ENCODE peak calls at places on chromosomes 16 and 17, in seven cellular contexts. P is activated gamma-delta T cell treated with Interleukin-2 at 50 U/mL for 16 hours; J is LHCN-M2; T is M059J; O is CD4-positive, CD25-positive, alpha-beta regulatory T cell; M is mammary epithelial cell; R is T-helper 9 cell. V is an unnamed sample.

GRCh38 chr17:8628609-8629169 is 1.8 kb downstream of the MYH10 start:
- DNase-seq in P (no peak), J (no peak), T (no peak), O (no peak), M (no peak), R (no peak), V (no peak)

GRCh38 chr16:68065716-68066305 is 19.4 kb upstream of the NFATC3 start:
- DNase-seq in P (no peak), J (peak), T (no peak), O (no peak), M (no peak), R (no peak), V (no peak)

GRCh38 chr17:64131606-64132270 is 1.8 kb upstream of the ERN1 start:
- DNase-seq in P (no peak), J (no peak), T (no peak), O (no peak), M (no peak), R (no peak), V (no peak)

GRCh38 chr16:72300892-72301291 is 128.9 kb upstream of the PMFBP1 start:
- DNase-seq in P (no peak), J (no peak), T (no peak), O (no peak), M (no peak), R (no peak), V (no peak)

GRCh38 chr17:17836818-17837379 is at the start of gene SREBF1:
- DNase-seq in P (peak), J (peak), T (peak), O (peak), M (no peak), R (peak), V (no peak)

GRCh38 chr17:40541060-40541872 is 24.0 kb downstream of the CCR7 start:
- DNase-seq in P (peak), J (no peak), T (no peak), O (peak), M (no peak), R (peak), V (no peak)

GRCh38 chr16:27177031-27177774 is 26.1 kb upstream of the KDM8 start:
- DNase-seq in P (no peak), J (peak), T (peak), O (no peak), M (peak), R (no peak), V (no peak)

GRCh38 chr16:85651822-85652430 is 36.8 kb downstream of the GINS2 start:
- DNase-seq in P (no peak), J (no peak), T (peak), O (no peak), M (no peak), R (no peak), V (no peak)

GRCh38 chr17:80986816-80987480 is 4.7 kb upstream of the CHMP6 start:
- DNase-seq in P (no peak), J (no peak), T (no peak), O (no peak), M (no peak), R (no peak), V (no peak)

GRCh38 chr16:57333402-57333801 is 25.2 kb upstream of the CCL22 start:
- DNase-seq in P (no peak), J (no peak), T (no peak), O (no peak), M (no peak), R (no peak), V (no peak)

GRCh38 chr17:80175411-80175810 is 5.6 kb downstream of the CARD14 start:
- DNase-seq in P (no peak), J (peak), T (peak), O (no peak), M (no peak), R (no peak), V (no peak)

GRCh38 chr17:74530751-74531150 is 524 bp downstream of the CD300LB start:
- DNase-seq in P (no peak), J (no peak), T (no peak), O (no peak), M (no peak), R (no peak), V (no peak)

GRCh38 chr16:12341966-12342365 is 365.4 kb downstream of the SNX29 start:
- DNase-seq in P (no peak), J (peak), T (peak), O (no peak), M (peak), R (no peak), V (no peak)

GRCh38 chr17:10136258-10136981 is 62.0 kb downstream of the GAS7 start:
- DNase-seq in P (no peak), J (no peak), T (no peak), O (no peak), M (no peak), R (no peak), V (no peak)

GRCh38 chr16:81600275-81600674 is 155.7 kb downstream of the CMIP start:
- DNase-seq in P (no peak), J (peak), T (peak), O (no peak), M (peak), R (no peak), V (no peak)

GRCh38 chr17:81577278-81578000 is 25.3 kb upstream of the FAAP100 start:
- DNase-seq in P (no peak), J (peak), T (peak), O (no peak), M (no peak), R (no peak), V (no peak)

V was measured in BJ.